ENCODE peak calls at places on chromosomes 11 and 22, in seven cellular contexts. M is A549, C is IMR-90, K is astrocyte, J is fibroblast of lung, G is right lobe of liver, A is mesenchymal stem cell. S is an unnamed sample.
A peak's percentile ranks its signal among the peaks of the same experiment; 100 is the strongest.

GRCh38 chr11:88103337-88104206 is 71.7 kb downstream of the RAB38 start:
- DNase-seq in C (peak; percentile 58), G (peak; percentile 31), M (peak; percentile 58), A (peak; percentile 86), K (peak; percentile 56), J (peak; percentile 45), S (peak; percentile 52)

GRCh38 chr22:32979606-32980005 is 78.6 kb downstream of the SYN3 start:
- DNase-seq in K (no peak), C (no peak), M (no peak), A (no peak), G (no peak), J (no peak), S (no peak)

GRCh38 chr11:65872555-65873279 is at the start of gene EFEMP2:
- DNase-seq in M (no peak), A (peak; percentile 49), C (no peak), J (no peak), G (no peak), K (no peak), S (no peak)

GRCh38 chr22:29861672-29862297 is 21.2 kb upstream of the MTMR3 start:
- DNase-seq in G (no peak), C (no peak), A (no peak), J (no peak), M (no peak), K (no peak), S (no peak)

GRCh38 chr22:49586244-49586748 is 241.4 kb downstream of the BRD1 start:
- DNase-seq in G (no peak), J (no peak), A (no peak), K (no peak), M (no peak), C (no peak), S (no peak)

GRCh38 chr22:20205964-20206708 is 55.3 kb upstream of the CCDC188 start:
- DNase-seq in J (peak; percentile 80), G (peak; percentile 76), M (peak; percentile 59), C (peak; percentile 63), K (peak; percentile 22), A (peak; percentile 66), S (peak; percentile 67)

GRCh38 chr11:23903044-23903704 is 593.7 kb upstream of the LUZP2 start:
- DNase-seq in K (peak; percentile 94), G (no peak), J (peak; percentile 71), A (peak; percentile 78), M (no peak), C (peak; percentile 95), S (no peak)

GRCh38 chr11:67032830-67033555 is 10.1 kb downstream of the SYT12 start:
- DNase-seq in C (peak; percentile 94), G (no peak), M (peak; percentile 60), A (peak; percentile 96), J (peak; percentile 85), K (peak; percentile 91), S (no peak)

GRCh38 chr22:21764038-21764804 is 28.6 kb upstream of the YPEL1 start:
- DNase-seq in J (no peak), M (no peak), G (no peak), C (no peak), K (no peak), A (no peak), S (no peak)

GRCh38 chr11:35038211-35038930 is 100.6 kb upstream of the CD44 start:
- DNase-seq in J (no peak), G (no peak), M (no peak), C (no peak), K (no peak), A (no peak), S (no peak)

GRCh38 chr22:43343262-43343988 is at the start of gene SCUBE1:
- DNase-seq in G (peak; percentile 66), J (no peak), A (peak; percentile 50), M (peak; percentile 64), K (no peak), C (no peak), S (peak; percentile 20)

GRCh38 chr11:29707924-29708323 is 308.9 kb downstream of the KCNA4 start:
- DNase-seq in A (no peak), G (no peak), C (no peak), M (no peak), K (no peak), J (no peak), S (no peak)

GRCh38 chr22:49312601-49313000 is 515.1 kb downstream of the BRD1 start:
- DNase-seq in K (no peak), G (no peak), M (no peak), J (no peak), A (no peak), C (no peak), S (no peak)

GRCh38 chr11:76214186-76214585 is 7.9 kb upstream of the WNT11 start:
- DNase-seq in K (no peak), M (no peak), G (peak; percentile 15), A (no peak), C (no peak), J (no peak), S (no peak)

GRCh38 chr11:76635991-76636520 is 34.5 kb downstream of the LRRC32 start:
- DNase-seq in K (no peak), C (no peak), J (no peak), G (no peak), A (no peak), M (no peak), S (no peak)

GRCh38 chr11:4619514-4619913 is 11.5 kb upstream of the TRIM68 start:
- DNase-seq in M (no peak), A (no peak), C (no peak), K (no peak), G (no peak), J (no peak), S (no peak)

GRCh38 chr11:100706179-100706578 is 19.1 kb downstream of the ARHGAP42 start:
- DNase-seq in M (no peak), G (no peak), J (no peak), C (peak; percentile 11), A (no peak), K (peak; percentile 14), S (no peak)

GRCh38 chr11:73950869-73951710 is at the start of gene DNAJB13:
- DNase-seq in A (peak; percentile 73), K (peak; percentile 41), G (peak; percentile 48), J (peak; percentile 45), C (peak; percentile 60), M (peak; percentile 88), S (no peak)

GRCh38 chr11:107770546-107770945 is 58.7 kb upstream of the SLN start:
- DNase-seq in G (no peak), C (peak; percentile 19), A (peak; percentile 80), K (peak; percentile 58), J (peak; percentile 1), M (no peak), S (no peak)

GRCh38 chr11:75246673-75247350 is 6.2 kb downstream of the TPBGL start:
- DNase-seq in G (peak; percentile 33), A (no peak), K (no peak), J (no peak), C (no peak), M (no peak), S (no peak)

DNA sequence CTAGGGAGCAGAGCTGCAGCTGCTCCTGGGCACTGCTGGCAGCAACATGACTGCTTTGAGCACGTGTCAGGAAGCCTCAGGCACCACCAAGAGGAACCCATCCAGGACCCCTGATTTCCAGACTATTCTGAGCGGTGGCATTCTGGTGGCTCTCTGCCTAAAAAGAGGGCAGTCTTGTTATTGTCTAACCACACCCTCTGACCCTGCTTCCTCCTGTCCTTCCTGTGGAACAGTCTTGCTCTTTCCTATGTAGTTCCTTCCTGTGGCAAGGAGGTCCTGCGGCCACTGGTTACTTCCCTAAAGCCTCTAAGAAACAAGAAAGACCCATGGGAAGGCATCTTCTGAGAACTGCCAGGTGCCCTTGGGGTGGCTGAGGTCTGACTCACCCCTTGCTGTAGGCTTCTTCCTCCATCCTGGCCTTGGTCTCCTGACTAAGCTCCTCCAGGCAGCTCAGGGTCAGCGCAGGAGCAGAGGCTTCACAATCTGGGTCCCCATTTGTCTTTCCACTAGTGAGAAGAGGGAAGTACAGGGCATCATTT is 13.1 kb upstream of the LYVE1 start:
- DNase-seq in M (no peak), A (peak; percentile 62), G (peak; percentile 70), K (no peak), J (no peak), C (peak; percentile 63), S (no peak)
- H3K27ac ChIP-seq in M (no peak overlapping the region), A (no peak overlapping the region), G (peak overlapping the region; percentile 63), K (no peak overlapping the region), J (no peak overlapping the region), C (no peak overlapping the region), S (no peak overlapping the region)

GRCh38 chr22:40213478-40213877 is 35.8 kb downstream of the TNRC6B start:
- DNase-seq in A (no peak), J (no peak), K (no peak), G (no peak), C (no peak), M (no peak), S (no peak)

GRCh38 chr22:40216041-40216756 is 38.5 kb downstream of the TNRC6B start:
- DNase-seq in K (no peak), M (no peak), A (no peak), J (no peak), G (no peak), C (no peak), S (peak; percentile 27)

GRCh38 chr22:40212126-40212525 is 34.4 kb downstream of the TNRC6B start:
- DNase-seq in G (no peak), K (no peak), M (no peak), C (no peak), J (peak; percentile 57), A (no peak), S (no peak)

GRCh38 chr22:40218152-40218551 is 40.4 kb downstream of the TNRC6B start:
- DNase-seq in C (no peak), G (no peak), J (no peak), K (no peak), M (no peak), A (no peak), S (peak; percentile 40)

GRCh38 chr22:40215266-40215665 is 37.5 kb downstream of the TNRC6B start:
- DNase-seq in C (no peak), G (no peak), J (no peak), A (no peak), M (no peak), K (no peak), S (no peak)
- H3K4me1 ChIP-seq in C (peaks cover 5% of the 10 kb centered on the region), G (no peaks in the 10 kb centered on the region), J (no peaks in the 10 kb centered on the region), A (peaks cover 7% of the 10 kb centered on the region), M (peaks cover 2% of the 10 kb centered on the region), K (peaks cover 4% of the 10 kb centered on the region), S (peaks cover 95% of the 10 kb centered on the region)

GRCh38 chr11:86632499-86633269 is 39.7 kb downstream of the ME3 start:
- DNase-seq in G (no peak), A (peak; percentile 99), M (peak; percentile 89), C (peak; percentile 99), J (peak; percentile 91), K (peak; percentile 97), S (no peak)
- H3K27ac ChIP-seq in G (no peak overlapping the region), A (peak overlapping the region; percentile 84), M (peak overlapping the region; percentile 69), C (peak overlapping the region; percentile 47), J (peak overlapping the region; percentile 75), K (peak overlapping the region; percentile 96), S (no peak overlapping the region)

DNA sequence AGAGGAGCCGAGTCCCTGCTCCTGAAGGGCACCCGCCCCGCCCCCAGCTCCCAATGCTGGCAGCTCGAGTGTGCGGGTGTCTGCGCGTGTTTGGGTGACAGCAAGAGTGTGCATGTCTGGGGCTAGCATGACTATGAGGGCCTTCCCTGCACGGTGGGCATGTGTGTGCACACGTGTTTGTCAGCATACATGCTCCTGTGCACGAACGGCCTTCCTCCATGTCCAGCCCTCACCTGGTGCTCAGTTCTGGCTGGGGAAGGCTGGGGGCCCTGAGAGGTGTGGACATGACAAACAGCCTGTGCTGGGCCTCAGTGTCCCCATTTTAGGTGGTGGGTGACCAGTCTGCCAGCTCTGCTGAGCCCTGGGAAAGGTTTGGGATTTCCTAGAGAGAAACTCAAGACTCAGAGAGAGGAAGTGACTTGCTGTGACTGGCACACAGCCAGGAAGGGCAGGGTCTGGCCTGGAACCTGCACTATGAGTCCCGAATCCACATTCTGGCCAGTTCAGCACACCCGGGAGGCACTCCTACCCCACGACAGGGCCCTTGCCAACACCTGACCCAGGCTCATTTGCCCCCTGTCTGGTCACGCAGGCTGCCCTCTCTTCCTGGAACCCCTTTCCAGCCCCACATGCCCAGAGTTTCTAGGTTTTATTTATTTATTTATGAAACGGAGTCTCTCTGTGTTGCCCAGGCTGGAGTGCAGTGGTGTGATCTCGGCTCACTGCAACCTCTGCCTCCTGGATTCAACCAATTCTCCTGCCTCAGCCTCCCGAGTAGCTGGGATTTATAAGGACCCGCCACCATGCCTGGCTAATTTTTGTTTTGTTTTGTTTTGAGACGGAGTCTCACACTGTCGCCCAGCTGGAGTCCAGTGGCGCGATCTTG is 3.3 kb upstream of the SHISA8 start:
- DNase-seq in J (peak; percentile 58), A (peak; percentile 52), C (peak; percentile 63), G (no peak), K (peak; percentile 29), M (no peak), S (no peak)
- H3K4me1 ChIP-seq in J (no peaks in the 10 kb centered on the region), A (peaks cover 41% of the 10 kb centered on the region), C (no peaks in the 10 kb centered on the region), G (no peaks in the 10 kb centered on the region), K (peaks cover 11% of the 10 kb centered on the region), M (peaks cover 4% of the 10 kb centered on the region), S (peaks cover 28% of the 10 kb centered on the region)